ENCODE peak calls at places on chromosomes 6 and 20, in seven cellular contexts. K, T, E, D, G, U and Z are unnamed samples.

GRCh38 chr20:47464380-47465101 is 37.1 kb upstream of the NCOA3 start:
- DNase-seq in K (peak), T (peak), E (peak), D (peak), G (peak), U (peak), Z (no peak)

GRCh38 chr6:125850361-125850760 is 59.6 kb downstream of the NCOA7 start:
- DNase-seq in K (no peak), T (no peak), E (no peak), D (no peak), G (no peak), U (no peak), Z (no peak)

GRCh38 chr6:148629197-148629909 is 117.5 kb upstream of the UST start:
- DNase-seq in K (peak), T (no peak), E (peak), D (no peak), G (no peak), U (no peak), Z (no peak)

GRCh38 chr6:10521104-10521808 is at the start of gene GCNT2:
- DNase-seq in K (no peak), T (peak), E (no peak), D (no peak), G (peak), U (no peak), Z (no peak)

GRCh38 chr20:20367681-20368413 is at the start of gene INSM1:
- DNase-seq in K (no peak), T (no peak), E (no peak), D (no peak), G (no peak), U (no peak), Z (no peak)

GRCh38 chr20:37773260-37773825 is 79.5 kb downstream of the CTNNBL1 start:
- DNase-seq in K (no peak), T (no peak), E (no peak), D (no peak), G (no peak), U (no peak), Z (no peak)

GRCh38 chr6:136254851-136255466 is 4.8 kb upstream of the MTFR2 start:
- DNase-seq in K (no peak), T (no peak), E (no peak), D (no peak), G (no peak), U (no peak), Z (no peak)

GRCh38 chr6:158474961-158475343 is 84.9 kb upstream of the TMEM181 start:
- DNase-seq in K (peak), T (peak), E (peak), D (no peak), G (peak), U (no peak), Z (no peak)

GRCh38 chr20:9458075-9458818 is 56.1 kb upstream of the LAMP5 start:
- DNase-seq in K (peak), T (peak), E (peak), D (no peak), G (no peak), U (peak), Z (no peak)

GRCh38 chr20:52154575-52154974 is 37.0 kb downstream of the ZFP64 start:
- DNase-seq in K (no peak), T (no peak), E (no peak), D (no peak), G (no peak), U (no peak), Z (no peak)

GRCh38 chr6:118930680-118931079 is 4.3 kb downstream of the MCM9 start:
- DNase-seq in K (no peak), T (no peak), E (no peak), D (no peak), G (no peak), U (no peak), Z (no peak)

GRCh38 chr20:998431-998830 is 3.7 kb downstream of the RSPO4 start:
- DNase-seq in K (no peak), T (no peak), E (peak), D (no peak), G (no peak), U (no peak), Z (no peak)